ENCODE peak calls at places on chromosome 1, in six cellular contexts. Z is IMR-90, A is SK-N-SH, U is K562, T is GM12878, S is A549. Q is an unnamed sample.

GRCh38 chr1:180192172-180192571 is 37.5 kb downstream of the QSOX1 start:
- DNase-seq in Z (no peak), A (no peak), U (no peak), T (no peak), S (no peak), Q (no peak)

GRCh38 chr1:67614511-67614934 is 70.5 kb upstream of the GADD45A start:
- DNase-seq in Z (peak), A (no peak), U (no peak), T (no peak), S (peak), Q (no peak)

GRCh38 chr1:110239491-110240430 is 29.6 kb downstream of the KCNC4 start:
- DNase-seq in Z (no peak), A (no peak), U (no peak), T (no peak), S (no peak), Q (no peak)

GRCh38 chr1:41240806-41241747 is 1.0 kb downstream of the SCMH1 start:
- DNase-seq in Z (peak), A (peak), U (no peak), T (no peak), S (peak), Q (peak)

GRCh38 chr1:228100822-228101613 is 2.1 kb downstream of the C1orf35 start:
- DNase-seq in Z (no peak), A (peak), U (no peak), T (no peak), S (no peak), Q (no peak)

GRCh38 chr1:68198752-68199151 is 33.6 kb downstream of the WLS start:
- DNase-seq in Z (peak), A (no peak), U (no peak), T (no peak), S (no peak), Q (no peak)

GRCh38 chr1:58597991-58598390 is 20.9 kb upstream of the TACSTD2 start:
- DNase-seq in Z (no peak), A (no peak), U (no peak), T (no peak), S (no peak), Q (no peak)

GRCh38 chr1:165680303-165680702 is 18.1 kb downstream of the ALDH9A1 start:
- DNase-seq in Z (no peak), A (no peak), U (no peak), T (no peak), S (no peak), Q (no peak)

GRCh38 chr1:31055953-31056352 is 9.6 kb downstream of the PUM1 start:
- DNase-seq in Z (no peak), A (no peak), U (no peak), T (no peak), S (no peak), Q (no peak)

GRCh38 chr1:66503841-66504470 is 30.0 kb upstream of the SGIP1 start:
- DNase-seq in Z (peak), A (peak), U (peak), T (no peak), S (peak), Q (peak)

GRCh38 chr1:104136621-104137020 is 386.9 kb downstream of the AMY1C start:
- DNase-seq in Z (no peak), A (no peak), U (no peak), T (no peak), S (no peak), Q (no peak)
- TF ChIP-seq SMC3 in Z (no peak), A (no peak), U (no peak), T (no peak), S (no peak), Q (no peak)

DNA sequence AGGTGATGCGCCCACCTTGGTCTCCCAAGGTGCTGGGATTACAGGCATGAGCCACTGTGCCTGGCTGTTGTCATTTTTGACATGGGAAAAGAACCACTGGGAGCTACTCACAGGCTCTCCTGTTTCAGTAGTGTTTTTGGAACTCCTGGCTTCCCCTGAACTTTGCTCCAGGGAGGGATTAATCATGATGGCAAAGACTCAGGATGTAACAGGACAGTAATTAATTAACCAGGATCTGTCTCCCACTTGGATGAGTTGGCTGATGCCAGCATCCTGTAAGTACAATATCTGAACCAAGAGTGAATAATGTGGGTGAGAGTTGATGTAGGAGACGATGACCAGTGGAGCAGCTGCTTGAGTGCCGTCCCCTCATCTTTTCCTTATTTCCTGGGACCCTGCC is 4.9 kb downstream of the SFT2D2 start:
- DNase-seq in Z (no peak), A (no peak), U (no peak), T (no peak), S (peak), Q (peak)
- TF ChIP-seq SMC3 in Z (no peak), A (no peak), U (no peak), T (no peak), S (no peak), Q (no peak)

GRCh38 chr1:169565335-169566271 is 20.7 kb downstream of the F5 start:
- DNase-seq in Z (no peak), A (no peak), U (no peak), T (no peak), S (no peak), Q (peak)
- TF ChIP-seq SMC3 in Z (no peak), A (no peak), U (no peak), T (no peak), S (no peak), Q (no peak)

GRCh38 chr1:235888119-235888643 is 21.5 kb upstream of the LYST start:
- DNase-seq in Z (no peak), A (no peak), U (no peak), T (peak), S (no peak), Q (no peak)
- TF ChIP-seq SMC3 in Z (no peak), A (no peak), U (no peak), T (peak), S (no peak), Q (no peak)

DNA sequence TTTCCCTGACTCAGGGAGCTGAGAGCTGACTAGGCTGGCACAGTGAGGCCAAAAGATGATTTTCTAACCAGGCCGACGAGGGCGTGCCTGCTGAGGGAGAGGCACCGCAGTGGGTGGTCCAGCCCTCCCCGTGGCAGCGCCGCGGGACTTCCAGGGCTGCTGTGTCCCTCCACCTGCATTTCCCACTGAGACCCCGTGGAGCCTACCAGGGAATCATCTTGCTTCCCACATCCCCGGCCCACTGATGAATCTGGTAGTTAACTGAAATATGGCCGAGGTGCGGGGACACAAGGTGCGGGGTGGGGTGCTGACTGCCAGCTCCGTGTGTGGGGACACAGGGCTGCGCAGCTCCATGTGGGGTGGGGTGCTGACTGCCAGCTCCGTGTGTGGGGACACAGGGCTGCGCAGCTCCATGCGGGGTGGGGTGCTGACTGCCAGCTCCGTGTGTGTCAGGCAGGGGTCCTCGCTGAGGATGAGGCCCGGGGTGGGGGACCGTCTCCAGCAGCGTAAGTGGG is 10.4 kb downstream of the WRAP73 start:
- DNase-seq in Z (no peak), A (no peak), U (no peak), T (no peak), S (no peak), Q (no peak)
- TF ChIP-seq SMC3 in Z (no peak), A (no peak), U (no peak), T (no peak), S (no peak), Q (no peak)

GRCh38 chr1:7174561-7174960 is 389.3 kb downstream of the CAMTA1 start:
- DNase-seq in Z (no peak), A (no peak), U (no peak), T (no peak), S (no peak), Q (no peak)
- TF ChIP-seq SMC3 in Z (no peak), A (no peak), U (no peak), T (no peak), S (no peak), Q (no peak)